ENCODE peak calls at places on chromosomes 4 and X, in ten cellular contexts. O is epithelial cell of proximal tubule; S is iPS-NIHi11; X is stimulated activated CD4-positive, alpha-beta T cell treated with anti-CD3 and anti-CD28 coated beads, Interleukin-12 subunit alpha, Interleukin-12 subunit beta, amount 100 ng/mL, for 4 hours; N is AG08396; A is fibroblast of mammary gland; Z is ACHN; M is left ventricle myocardium inferior; W is A172; F is activated naive CD4-positive, alpha-beta T cell. R is an unnamed sample.

GRCh38 chr4:70688795-70689231 is 481 bp downstream of the UTP3 start:
- DNase-seq in O (no peak), S (no peak), X (no peak), N (no peak), A (no peak), Z (no peak), M (no peak), W (peak; percentile 3), F (no peak), R (no peak)

GRCh38 chr4:4862665-4863482 is 3.4 kb downstream of the MSX1 start:
- DNase-seq in O (no peak), S (no peak), X (no peak), N (no peak), A (no peak), Z (no peak), M (no peak), W (no peak), F (no peak), R (no peak)

GRCh38 chrX:17860811-17861495 is at the start of gene RAI2:
- DNase-seq in O (no peak), S (peak; percentile 58), X (peak; percentile 12), N (peak; percentile 38), A (no peak), Z (no peak), M (peak; percentile 35), W (no peak), F (peak; percentile 0), R (no peak)

GRCh38 chrX:25523574-25523973 is 507.8 kb upstream of the ARX start:
- DNase-seq in O (no peak), S (peak; percentile 33), X (no peak), N (no peak), A (peak; percentile 26), Z (peak; percentile 33), M (no peak), W (peak; percentile 67), F (no peak), R (peak; percentile 20)

GRCh38 chr4:109207060-109207459 is 95.4 kb downstream of the COL25A1 start:
- DNase-seq in O (no peak), S (no peak), X (no peak), N (no peak), A (peak; percentile 75), Z (no peak), M (no peak), W (peak; percentile 62), F (no peak), R (no peak)

GRCh38 chrX:46366597-46367207 is 178.5 kb downstream of the ZNF674 start:
- DNase-seq in O (no peak), S (no peak), X (no peak), N (no peak), A (no peak), Z (no peak), M (no peak), W (no peak), F (no peak), R (no peak)

GRCh38 chr4:169120624-169121023 is 110.6 kb upstream of the CBR4 start:
- DNase-seq in O (no peak), S (no peak), X (no peak), N (no peak), A (no peak), Z (no peak), M (no peak), W (no peak), F (no peak), R (no peak)

GRCh38 chr4:179766938-179767337 is 2324.7 kb upstream of the AGA start:
- DNase-seq in O (no peak), S (no peak), X (no peak), N (no peak), A (no peak), Z (no peak), M (no peak), W (no peak), F (no peak), R (no peak)

GRCh38 chrX:150167482-150168324 is 195.4 kb upstream of the MAMLD1 start:
- DNase-seq in O (no peak), S (no peak), X (no peak), N (no peak), A (no peak), Z (peak; percentile 14), M (no peak), W (no peak), F (no peak), R (no peak)

GRCh38 chr4:64781737-64782326 is 372.6 kb upstream of the TECRL start:
- DNase-seq in O (no peak), S (peak; percentile 8), X (no peak), N (no peak), A (peak; percentile 38), Z (peak; percentile 30), M (no peak), W (peak; percentile 11), F (no peak), R (no peak)

GRCh38 chrX:155048997-155049619 is 21.8 kb downstream of the CMC4 start:
- DNase-seq in O (no peak), S (peak; percentile 48), X (peak; percentile 8), N (peak; percentile 28), A (peak; percentile 68), Z (peak; percentile 59), M (no peak), W (peak; percentile 46), F (no peak), R (no peak)

GRCh38 chr4:107913283-107913899 is 18.0 kb upstream of the CYP2U1 start:
- DNase-seq in O (peak; percentile 36), S (peak; percentile 49), X (no peak), N (peak; percentile 48), A (peak; percentile 78), Z (peak; percentile 63), M (no peak), W (peak; percentile 55), F (no peak), R (peak; percentile 0)

GRCh38 chr4:140926672-140927071 is 170.5 kb upstream of the TBC1D9 start:
- DNase-seq in O (no peak), S (no peak), X (no peak), N (no peak), A (no peak), Z (no peak), M (no peak), W (no peak), F (no peak), R (no peak)

GRCh38 chr4:147194604-147195003 is 248.9 kb upstream of the TTC29 start:
- DNase-seq in O (no peak), S (no peak), X (no peak), N (no peak), A (no peak), Z (no peak), M (no peak), W (no peak), F (no peak), R (no peak)

GRCh38 chr4:78131403-78131802 is 74.3 kb downstream of the FRAS1 start:
- DNase-seq in O (no peak), S (no peak), X (no peak), N (no peak), A (peak; percentile 56), Z (no peak), M (no peak), W (no peak), F (no peak), R (no peak)

GRCh38 chr4:45453258-45453841 is 670.5 kb downstream of the GABRG1 start:
- DNase-seq in O (peak; percentile 6), S (peak; percentile 46), X (no peak), N (no peak), A (peak; percentile 34), Z (peak; percentile 56), M (no peak), W (peak; percentile 6), F (no peak), R (peak; percentile 19)

GRCh38 chrX:18574591-18574990 is 97.3 kb downstream of the RS1 start:
- DNase-seq in O (no peak), S (no peak), X (no peak), N (peak; percentile 38), A (peak; percentile 74), Z (peak; percentile 25), M (peak; percentile 22), W (peak; percentile 51), F (no peak), R (no peak)

GRCh38 chrX:108270739-108271396 is 167.4 kb downstream of the COL4A6 start:
- DNase-seq in O (no peak), S (no peak), X (no peak), N (no peak), A (peak; percentile 12), Z (no peak), M (no peak), W (peak; percentile 14), F (no peak), R (no peak)

GRCh38 chr4:7805533-7806079 is 134.1 kb downstream of the AFAP1 start:
- DNase-seq in O (peak; percentile 83), S (peak; percentile 35), X (no peak), N (peak; percentile 61), A (peak; percentile 77), Z (peak; percentile 92), M (peak; percentile 49), W (peak; percentile 93), F (no peak), R (peak; percentile 6)

GRCh38 chrX:41591906-41592305 is 96.9 kb upstream of the GPR34 start:
- DNase-seq in O (no peak), S (no peak), X (no peak), N (no peak), A (no peak), Z (no peak), M (no peak), W (no peak), F (no peak), R (no peak)

GRCh38 chr4:187302456-187302855 is 578.8 kb upstream of the FAT1 start:
- DNase-seq in O (no peak), S (no peak), X (no peak), N (peak; percentile 24), A (peak; percentile 10), Z (no peak), M (no peak), W (no peak), F (no peak), R (no peak)

GRCh38 chr4:16717266-16717970 is 181.0 kb downstream of the LDB2 start:
- DNase-seq in O (no peak), S (no peak), X (no peak), N (no peak), A (peak; percentile 28), Z (no peak), M (no peak), W (no peak), F (no peak), R (no peak)

GRCh38 chr4:48963042-48963679 is 22.9 kb upstream of the CWH43 start:
- DNase-seq in O (no peak), S (peak; percentile 69), X (peak; percentile 58), N (peak; percentile 69), A (peak; percentile 90), Z (peak; percentile 82), M (peak; percentile 17), W (peak; percentile 80), F (peak; percentile 23), R (peak; percentile 74)

GRCh38 chr4:101020956-101021355 is 326.4 kb downstream of the PPP3CA start:
- DNase-seq in O (no peak), S (no peak), X (no peak), N (no peak), A (peak; percentile 63), Z (peak; percentile 3), M (no peak), W (peak; percentile 62), F (no peak), R (no peak)

GRCh38 chr4:186707574-186707973 is 16.1 kb downstream of the FAT1 start:
- DNase-seq in O (no peak), S (no peak), X (no peak), N (no peak), A (no peak), Z (no peak), M (no peak), W (no peak), F (no peak), R (no peak)

GRCh38 chr4:88549815-88550214 is 26.2 kb upstream of the PYURF start:
- DNase-seq in O (no peak), S (no peak), X (no peak), N (no peak), A (no peak), Z (no peak), M (no peak), W (no peak), F (no peak), R (no peak)

GRCh38 chr4:154551872-154552686 is 1.9 kb upstream of the PLRG1 start:
- DNase-seq in O (peak; percentile 38), S (peak; percentile 62), X (peak; percentile 57), N (peak; percentile 63), A (peak; percentile 85), Z (peak; percentile 77), M (peak; percentile 55), W (peak; percentile 59), F (peak; percentile 4), R (peak; percentile 22)